ENCODE peak calls at places on chromosome 18, in seven cellular contexts. X is brain microvascular endothelial cell; H is neural progenitor cell; Y is foreskin fibroblast; S is hepatocyte; W is cardiac fibroblast; I is CD4-positive, alpha-beta T cell. Q is an unnamed sample.

GRCh38 chr18:78875268-78875997 is 104.2 kb upstream of the SALL3 start:
- DNase-seq in I (no peak), W (peak), S (peak), Y (no peak), X (no peak), H (peak), Q (no peak)

GRCh38 chr18:8929381-8929780 is 173.1 kb upstream of the NDUFV2 start:
- DNase-seq in W (peak), H (no peak), I (no peak), Y (peak), S (no peak), X (peak), Q (no peak)

GRCh38 chr18:10230072-10230471 is 224.4 kb upstream of the APCDD1 start:
- DNase-seq in W (peak), X (peak), I (no peak), S (peak), H (no peak), Y (peak), Q (no peak)

GRCh38 chr18:6598657-6599056 is 130.9 kb upstream of the ARHGAP28 start:
- DNase-seq in Y (no peak), I (no peak), S (no peak), X (no peak), H (no peak), W (no peak), Q (no peak)

GRCh38 chr18:79605481-79605880 is 74.1 kb upstream of the CTDP1 start:
- DNase-seq in I (no peak), S (no peak), H (no peak), Y (no peak), W (no peak), X (no peak), Q (no peak)

GRCh38 chr18:31860488-31860887 is 82.4 kb downstream of the TRAPPC8 start:
- DNase-seq in W (no peak), X (no peak), Y (no peak), S (no peak), I (no peak), H (no peak), Q (no peak)

GRCh38 chr18:58758606-58759005 is 87.3 kb downstream of the MALT1 start:
- DNase-seq in Y (no peak), W (no peak), X (no peak), S (no peak), I (no peak), H (no peak), Q (no peak)

GRCh38 chr18:6060149-6060548 is 164.8 kb upstream of the TMEM200C start:
- DNase-seq in I (no peak), X (no peak), W (no peak), H (no peak), Y (no peak), S (no peak), Q (no peak)

GRCh38 chr18:79687806-79688205 is 8.2 kb downstream of the CTDP1 start:
- DNase-seq in I (no peak), S (no peak), Y (peak), W (peak), X (peak), H (no peak), Q (peak)

DNA sequence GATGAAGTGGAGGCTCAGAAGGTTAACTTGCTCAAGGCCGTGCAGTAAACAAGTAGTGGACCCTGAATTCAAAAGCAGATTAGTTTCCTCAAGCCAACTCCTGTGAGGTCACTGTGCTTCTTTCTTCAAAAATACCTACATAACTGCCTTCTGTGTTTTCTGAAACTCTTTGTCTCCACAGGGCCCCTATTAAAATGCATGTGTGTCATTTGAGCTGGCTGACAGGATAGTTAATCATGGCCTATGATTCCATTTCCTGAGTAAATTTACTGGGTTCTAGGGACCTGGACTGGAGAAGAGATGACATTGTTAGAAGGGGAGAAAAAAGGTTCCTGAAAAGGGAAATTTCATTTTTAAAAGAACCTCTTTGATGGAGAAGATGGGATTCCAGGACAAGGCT is 12.9 kb upstream of the DTNA start:
- DNase-seq in S (no peak), H (no peak), Y (no peak), X (no peak), W (no peak), I (no peak), Q (no peak)
- TF ChIP-seq CTCF in S (no peak), H (no peak), Y (no peak), X (no peak), W (no peak), I (no peak), Q (no peak)

GRCh38 chr18:22223263-22223960 is 54.0 kb downstream of the GATA6 start:
- DNase-seq in I (no peak), H (no peak), S (peak), W (peak), X (peak), Y (peak), Q (no peak)

GRCh38 chr18:22223961-22224322 is 54.6 kb downstream of the GATA6 start:
- DNase-seq in Y (no peak), I (no peak), S (no peak), X (no peak), H (no peak), W (no peak), Q (no peak)

GRCh38 chr18:22224339-22224738 is 55.0 kb downstream of the GATA6 start:
- DNase-seq in W (no peak), X (no peak), I (no peak), H (no peak), S (no peak), Y (no peak), Q (no peak)

GRCh38 chr18:22221350-22221749 is 52.0 kb downstream of the GATA6 start:
- DNase-seq in X (no peak), H (no peak), W (no peak), Y (no peak), I (no peak), S (no peak), Q (no peak)

DNA sequence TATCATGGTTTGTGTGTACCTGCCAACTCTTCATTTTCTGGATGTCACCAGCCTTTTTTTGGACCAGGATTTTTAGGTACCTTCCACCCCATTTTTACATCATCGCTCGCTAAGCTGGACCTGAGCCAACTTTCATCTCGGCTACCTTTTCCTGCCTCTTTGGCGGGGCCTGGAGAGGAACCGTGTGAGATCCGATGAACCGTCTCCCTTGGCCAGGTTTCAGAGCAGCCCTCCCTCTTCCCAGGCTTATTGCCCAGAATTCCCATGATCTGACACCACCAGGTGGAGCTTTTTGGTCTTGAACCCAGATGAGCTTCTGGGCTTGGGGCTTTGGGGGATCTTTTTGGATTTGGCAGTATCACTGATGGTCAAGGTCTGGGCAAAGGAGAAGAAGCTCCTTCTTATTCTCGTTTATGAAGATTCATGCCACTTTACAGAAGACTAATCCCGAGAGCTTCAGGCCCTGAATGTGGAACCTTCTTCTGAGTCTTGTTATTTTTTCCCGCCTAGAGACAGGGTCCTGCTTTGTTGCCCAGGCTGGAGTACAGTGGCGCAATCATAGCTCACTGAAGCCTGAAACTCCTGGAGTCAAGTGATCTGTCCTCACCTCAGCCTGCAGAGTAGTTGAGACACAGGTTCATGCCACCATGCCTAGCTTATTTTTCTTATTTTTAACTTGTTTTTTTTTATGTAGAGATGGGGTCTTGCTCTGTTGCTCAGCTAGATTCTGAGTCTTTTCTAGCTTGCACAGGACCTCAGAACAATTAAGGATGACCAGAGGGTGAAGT is 50.4 kb downstream of the GATA6 start:
- DNase-seq in Y (no peak), X (no peak), W (no peak), S (no peak), I (no peak), H (peak), Q (no peak)
- TF ChIP-seq CTCF in Y (no peak), X (peak), W (no peak), S (no peak), I (no peak), H (peak), Q (no peak)

DNA sequence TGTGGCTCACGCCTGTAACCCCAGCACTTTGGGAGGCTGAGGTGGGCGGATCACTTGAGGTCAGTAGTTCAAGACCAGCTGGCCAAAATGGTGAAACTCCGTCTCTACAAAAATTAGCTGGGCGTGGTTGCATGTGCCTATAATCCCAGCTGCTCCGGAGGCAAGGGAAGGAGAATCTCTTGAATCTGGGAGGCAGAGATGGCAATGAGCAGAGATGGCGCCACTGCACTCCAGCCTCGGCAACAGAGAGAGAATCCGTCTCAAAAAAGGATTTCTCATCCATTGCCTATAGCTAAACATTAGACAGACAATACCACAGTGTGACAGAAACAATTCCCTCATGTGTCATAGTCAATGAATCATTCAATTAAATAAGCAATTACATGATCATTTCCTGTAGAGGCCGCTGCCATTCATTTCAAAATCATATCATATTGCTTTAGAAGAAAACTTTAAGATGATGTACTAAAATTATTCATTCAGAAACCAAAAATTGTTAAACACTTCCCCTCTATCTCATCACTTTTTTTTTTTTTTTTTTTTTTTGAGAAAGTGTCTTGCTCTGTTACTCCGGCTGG is 69.5 kb upstream of the TGIF1 start:
- DNase-seq in S (no peak), I (no peak), Y (no peak), H (no peak), X (peak), W (peak), Q (no peak)
- TF ChIP-seq CTCF in S (no peak), I (no peak), Y (no peak), H (peak), X (peak), W (peak), Q (no peak)

DNA sequence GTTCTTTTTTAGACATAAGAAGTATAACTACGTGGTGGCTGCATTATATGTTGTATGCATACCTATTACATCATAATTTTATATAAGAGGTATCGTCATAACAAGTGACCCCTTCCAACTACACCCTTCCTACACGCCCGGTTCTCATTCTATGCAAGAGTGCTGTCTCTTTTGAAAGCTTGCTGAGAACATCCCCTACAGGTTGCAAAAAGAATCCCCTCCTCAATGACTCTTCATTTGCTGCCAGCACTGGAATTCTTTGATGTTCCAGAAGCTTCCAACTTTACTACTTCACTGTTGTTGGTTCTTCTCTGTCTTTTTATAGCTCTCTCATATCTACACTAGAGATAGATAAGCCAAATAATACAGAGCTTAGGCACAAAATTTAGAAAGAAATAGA is 66.4 kb downstream of the CDH7 start:
- DNase-seq in S (no peak), X (no peak), H (peak), Y (no peak), I (no peak), W (no peak), Q (no peak)
- TF ChIP-seq CTCF in S (no peak), X (no peak), H (peak), Y (no peak), I (no peak), W (no peak), Q (no peak)

GRCh38 chr18:43587538-43588153 is 310.4 kb upstream of the SYT4 start:
- DNase-seq in W (peak), Y (peak), S (peak), I (no peak), X (peak), H (peak), Q (no peak)
- TF ChIP-seq CTCF in W (peak), Y (peak), S (peak), I (peak), X (peak), H (peak), Q (peak)

DNA sequence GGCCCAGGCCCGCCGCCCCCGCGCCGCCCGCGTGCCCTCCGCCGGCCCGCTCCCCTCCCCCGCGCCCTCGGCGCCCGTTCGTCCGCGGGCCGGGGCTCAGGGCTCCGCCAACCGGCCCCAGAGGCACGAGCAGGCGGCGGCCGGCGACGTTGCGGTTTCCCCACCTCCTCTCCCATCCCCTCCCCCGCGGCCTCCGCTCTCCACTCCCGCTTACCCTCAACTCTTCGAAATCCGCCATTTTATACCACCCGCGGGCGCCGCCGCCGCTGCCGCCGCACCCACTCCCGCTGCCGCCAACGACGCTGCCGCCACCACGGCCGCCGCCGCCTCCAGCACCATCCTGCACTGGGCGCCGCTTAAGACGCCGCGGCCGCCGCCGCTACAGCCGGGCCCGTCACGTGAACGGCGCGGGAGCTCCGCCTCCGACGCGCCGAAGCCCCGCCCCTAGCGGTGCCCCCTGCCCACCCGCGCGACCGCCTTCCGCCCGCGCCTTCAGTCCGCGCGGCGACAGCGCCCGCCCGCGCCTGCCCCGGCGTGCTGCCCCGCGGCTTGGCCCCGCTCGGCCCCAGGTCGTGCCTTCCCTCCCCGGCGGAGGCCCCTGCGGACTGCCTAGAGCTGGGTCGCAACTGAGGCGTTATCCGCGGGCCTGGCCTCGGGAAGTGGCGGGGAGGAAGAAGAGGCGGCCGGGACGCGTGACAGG is at the start of the genes KATNAL2 and PIAS2:
- DNase-seq in S (peak), W (peak), H (peak), I (peak), Y (peak), X (peak), Q (peak)
- TF ChIP-seq CTCF in S (no peak), W (no peak), H (no peak), I (no peak), Y (no peak), X (no peak), Q (no peak)

GRCh38 chr18:2992995-2993877 is 19.7 kb downstream of the LPIN2 start:
- DNase-seq in Y (no peak), I (no peak), H (no peak), X (no peak), W (no peak), S (no peak), Q (no peak)

GRCh38 chr18:2997846-2998599 is 14.9 kb downstream of the LPIN2 start:
- DNase-seq in S (no peak), W (no peak), X (no peak), I (no peak), Y (no peak), H (no peak), Q (no peak)

GRCh38 chr18:2997429-2997828 is 15.5 kb downstream of the LPIN2 start:
- DNase-seq in X (no peak), H (no peak), Y (no peak), W (no peak), I (no peak), S (no peak), Q (no peak)

GRCh38 chr18:2994190-2994589 is 18.8 kb downstream of the LPIN2 start:
- DNase-seq in W (no peak), H (no peak), Y (no peak), S (no peak), X (no peak), I (no peak), Q (no peak)

DNA sequence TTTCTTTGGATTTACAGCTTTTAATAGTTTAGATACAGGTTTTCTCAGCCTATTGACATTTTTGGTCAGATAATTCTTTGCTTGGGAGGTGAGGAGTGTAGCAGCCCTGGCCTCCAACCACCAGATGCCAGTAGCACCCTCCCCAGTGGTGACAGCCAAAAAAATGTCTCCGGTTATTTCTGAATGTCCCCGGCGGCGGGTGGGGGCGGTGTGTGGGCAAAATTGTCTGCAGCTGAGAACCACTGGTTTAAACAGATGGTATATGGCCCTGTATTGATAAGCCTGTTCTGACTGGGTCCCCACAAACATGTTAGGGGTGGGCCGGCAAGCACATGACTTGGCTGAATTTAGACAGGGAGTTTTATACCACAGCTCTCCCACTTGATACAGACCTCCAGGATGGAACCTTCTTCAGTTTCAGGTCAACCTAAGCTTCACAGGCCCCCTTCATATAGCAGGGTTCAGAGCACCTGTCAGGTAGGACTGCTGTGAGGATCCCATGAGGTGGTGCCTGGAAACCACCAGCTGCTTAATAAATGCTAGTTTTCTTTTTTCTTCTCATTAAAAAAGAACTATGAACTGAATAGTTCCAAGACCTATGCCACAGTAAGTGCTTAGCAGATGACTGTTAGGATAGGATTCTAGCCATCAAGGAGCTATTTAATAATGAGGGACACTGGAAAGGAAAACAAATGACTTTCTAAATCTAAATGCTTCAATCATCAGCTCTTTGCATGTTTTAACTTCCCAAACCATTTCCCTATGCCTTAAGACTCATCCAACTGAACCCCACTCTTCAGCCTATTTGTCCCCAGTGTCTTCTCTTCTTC is 18.1 kb downstream of the LPIN2 start:
- DNase-seq in S (no peak), X (no peak), W (no peak), I (peak), Y (no peak), H (no peak), Q (peak)
- TF ChIP-seq CTCF in S (peak), X (peak), W (peak), I (peak), Y (no peak), H (peak), Q (peak)

DNA sequence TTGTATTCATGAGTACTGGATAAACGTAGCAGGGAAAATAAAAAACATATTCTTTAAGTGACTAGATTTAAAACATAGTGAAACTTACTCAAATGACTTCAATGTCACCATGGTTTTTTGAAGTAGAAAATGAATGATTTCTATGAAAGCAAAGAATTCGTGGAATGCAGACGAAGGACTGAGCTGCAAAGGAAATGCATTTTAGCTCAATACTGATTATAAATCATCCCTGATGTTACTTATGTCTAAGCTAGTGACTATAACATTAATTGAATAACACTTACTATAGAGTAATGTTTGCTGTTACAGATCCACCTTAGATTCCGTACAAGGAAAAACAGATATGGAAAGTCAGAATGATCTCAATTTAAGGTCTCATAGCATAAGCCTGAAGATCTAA is 1257.7 kb upstream of the CDH2 start:
- DNase-seq in W (no peak), I (no peak), S (no peak), H (no peak), Y (no peak), X (no peak), Q (no peak)
- TF ChIP-seq CTCF in W (no peak), I (no peak), S (no peak), H (no peak), Y (no peak), X (no peak), Q (no peak)

GRCh38 chr18:70998490-70998889 is 709.6 kb downstream of the SOCS6 start:
- DNase-seq in Y (no peak), W (peak), I (no peak), S (no peak), X (no peak), H (peak), Q (no peak)
- TF ChIP-seq CTCF in Y (no peak), W (peak), I (no peak), S (peak), X (peak), H (peak), Q (no peak)

Q was measured in natural killer cell.